ENCODE peak calls at places on chromosomes 1 and 21, in five cellular contexts. I, T, P, G and W are unnamed samples.

GRCh38 chr1:114597949-114598348 is 16.5 kb upstream of the BCAS2 start:
- DNase-seq in P (no peak), G (no peak), I (no peak), T (no peak), W (no peak)

GRCh38 chr1:25431495-25432363 is 1.0 kb downstream of the MACO1 start:
- DNase-seq in T (peak; percentile 10), P (no peak), G (no peak), I (no peak), W (no peak)

GRCh38 chr1:230823421-230823820 is 44.9 kb downstream of the C1orf198 start:
- DNase-seq in I (no peak), P (no peak), T (no peak), G (no peak), W (no peak)

GRCh38 chr21:36699026-36699545 is at the start of gene SIM2:
- DNase-seq in I (no peak), P (peak; percentile 55), T (no peak), G (no peak), W (no peak)

GRCh38 chr21:44518684-44519083 is 21.3 kb downstream of the KRTAP10-1 start:
- DNase-seq in I (no peak), T (no peak), G (no peak), P (no peak), W (no peak)

GRCh38 chr1:66552829-66553228 is 18.9 kb downstream of the SGIP1 start:
- DNase-seq in G (no peak), I (no peak), P (no peak), T (no peak), W (no peak)

GRCh38 chr1:53734650-53735211 is 4.2 kb downstream of the GLIS1 start:
- DNase-seq in G (no peak), I (no peak), P (no peak), T (no peak), W (no peak)

GRCh38 chr21:40841524-40842196 is 5.3 kb downstream of the DSCAM start:
- DNase-seq in I (peak; percentile 71), T (no peak), G (no peak), P (peak; percentile 63), W (peak; percentile 12)

GRCh38 chr21:46226920-46227599 is 1.5 kb downstream of the LSS start:
- DNase-seq in T (no peak), G (no peak), I (no peak), P (no peak), W (no peak)

GRCh38 chr1:48341221-48341620 is 118.7 kb downstream of the SLC5A9 start:
- DNase-seq in P (no peak), G (no peak), T (no peak), I (no peak), W (no peak)

GRCh38 chr1:219066098-219066497 is 107.6 kb upstream of the LYPLAL1 start:
- DNase-seq in G (no peak), P (no peak), I (no peak), T (no peak), W (no peak)

GRCh38 chr21:31490471-31490870 is 146.4 kb upstream of the TIAM1 start:
- DNase-seq in T (no peak), P (no peak), G (no peak), I (no peak), W (no peak)

GRCh38 chr21:42962360-42963007 is 11.9 kb upstream of the PKNOX1 start:
- DNase-seq in T (no peak), I (no peak), P (no peak), G (no peak), W (no peak)

GRCh38 chr21:30194701-30195299 is 21.1 kb downstream of the CLDN8 start:
- DNase-seq in G (no peak), I (no peak), T (no peak), P (peak; percentile 33), W (no peak)

GRCh38 chr1:234884701-234885100 is 243.9 kb downstream of the TOMM20 start:
- DNase-seq in P (no peak), I (no peak), T (no peak), G (no peak), W (no peak)

GRCh38 chr1:8956461-8957349 is 11.0 kb downstream of the CA6 start:
- DNase-seq in G (no peak), I (no peak), P (no peak), T (no peak), W (no peak)

GRCh38 chr1:10692401-10693021 is 103.9 kb downstream of the CASZ1 start:
- DNase-seq in P (peak; percentile 6), G (peak; percentile 66), T (peak; percentile 74), I (no peak), W (no peak)

GRCh38 chr1:90135306-90135705 is 140.4 kb downstream of the ZNF326 start:
- DNase-seq in I (no peak), P (no peak), G (no peak), T (no peak), W (no peak)

GRCh38 chr1:153565529-153566374 is at the start of gene S100A2:
- DNase-seq in G (no peak), T (peak; percentile 57), P (peak; percentile 93), I (no peak), W (no peak)

GRCh38 chr1:48869116-48869893 is 92.6 kb upstream of the BEND5 start:
- DNase-seq in P (no peak), G (no peak), I (no peak), T (no peak), W (no peak)

GRCh38 chr1:48208251-48208650 is 14.3 kb upstream of the SLC5A9 start:
- DNase-seq in P (no peak), I (no peak), T (no peak), G (no peak), W (no peak)

GRCh38 chr1:51330331-51331201 is at the start of gene TTC39A:
- DNase-seq in I (no peak), T (no peak), P (no peak), G (no peak), W (no peak)

GRCh38 chr1:216119600-216119999 is 303.6 kb downstream of the USH2A start:
- DNase-seq in T (no peak), G (no peak), P (peak; percentile 14), I (no peak), W (no peak)

GRCh38 chr1:183061194-183061593 is 38.0 kb downstream of the LAMC1 start:
- DNase-seq in G (no peak), T (no peak), I (no peak), P (no peak), W (no peak)

GRCh38 chr1:206467915-206468314 is 2.4 kb upstream of the IKBKE start:
- DNase-seq in T (no peak), I (peak; percentile 39), P (no peak), G (no peak), W (peak; percentile 30)

GRCh38 chr1:9793291-9793690 is 30.5 kb downstream of the CLSTN1 start:
- DNase-seq in T (no peak), I (no peak), G (no peak), P (no peak), W (no peak)

GRCh38 chr1:222757673-222758268 is 20.8 kb downstream of the FAM177B start:
- DNase-seq in I (no peak), P (no peak), G (no peak), T (no peak), W (no peak)

GRCh38 chr1:204659061-204659460 is 26.5 kb downstream of the LRRN2 start:
- DNase-seq in T (no peak), I (no peak), G (no peak), P (no peak), W (no peak)

GRCh38 chr1:116218922-116219321 is 107.7 kb downstream of the MAB21L3 start:
- DNase-seq in P (no peak), T (no peak), I (no peak), G (no peak), W (no peak)

GRCh38 chr1:22533244-22533643 is 30.0 kb upstream of the EPHA8 start:
- DNase-seq in P (no peak), G (no peak), I (no peak), T (no peak), W (no peak)

GRCh38 chr1:213686983-213687382 is 300.8 kb upstream of the PROX1 start:
- DNase-seq in G (no peak), P (no peak), T (no peak), I (no peak), W (no peak)

GRCh38 chr1:114979278-114979891 is 50.2 kb upstream of the TSHB start:
- DNase-seq in T (peak; percentile 65), I (peak; percentile 17), P (peak; percentile 28), G (peak; percentile 62), W (peak; percentile 47)

GRCh38 chr1:17136936-17137335 is 17.7 kb upstream of the PADI2 start:
- DNase-seq in G (no peak), P (no peak), I (no peak), T (no peak), W (no peak)

GRCh38 chr1:100613817-100614559 is 76.0 kb downstream of the GPR88 start:
- DNase-seq in G (peak; percentile 6), T (no peak), P (no peak), I (no peak), W (no peak)

GRCh38 chr1:15038232-15039016 is 115.1 kb upstream of the TMEM51 start:
- DNase-seq in G (peak; percentile 10), T (no peak), P (peak; percentile 45), I (no peak), W (no peak)

GRCh38 chr1:43121251-43121650 is 50.8 kb downstream of the EBNA1BP2 start:
- DNase-seq in P (peak; percentile 25), T (no peak), G (no peak), I (no peak), W (no peak)